ENCODE peak calls at places on chromosome 14, in eight cellular contexts. F is right lobe of liver; J is AG08396; P is psoas muscle; H is activated CD8-positive, alpha-beta memory T cell treated with anti-CD3 and anti-CD28 coated beads, Interleukin-2, amount 50 U/mL, for 48 hours; S is tibial artery; T is cardiac septum; A is HEK293T. M is an unnamed sample.
A peak's percentile ranks its signal among the peaks of the same experiment; 100 is the strongest.

GRCh38 chr14:67806228-67806627 is 10.2 kb downstream of the ZFYVE26 start:
- DNase-seq in A (no peak), P (no peak), T (no peak), S (no peak), J (no peak), F (no peak), H (no peak), M (no peak)

GRCh38 chr14:77026166-77026929 is 2.2 kb downstream of the IRF2BPL start:
- DNase-seq in T (no peak), S (peak; percentile 79), J (peak; percentile 48), F (no peak), P (peak; percentile 50), H (no peak), A (no peak), M (no peak)

GRCh38 chr14:105473033-105473676 is 1.5 kb upstream of the CRIP2 start:
- DNase-seq in S (peak; percentile 93), A (no peak), H (no peak), F (no peak), T (no peak), P (no peak), J (peak; percentile 60), M (no peak)

GRCh38 chr14:39395555-39396254 is 36.5 kb downstream of the FBXO33 start:
- DNase-seq in J (no peak), T (no peak), P (no peak), H (no peak), S (no peak), F (no peak), A (no peak), M (no peak)

GRCh38 chr14:104770851-104771272 is 17.9 kb downstream of the SIVA1 start:
- DNase-seq in H (no peak), F (no peak), P (no peak), S (no peak), J (no peak), T (no peak), A (no peak), M (no peak)

GRCh38 chr14:93137864-93138263 is 22.1 kb upstream of the ITPK1 start:
- DNase-seq in F (peak; percentile 85), T (no peak), A (peak; percentile 41), S (no peak), P (peak; percentile 28), J (peak; percentile 22), H (no peak), M (no peak)

GRCh38 chr14:60859525-60859924 is 121.4 kb downstream of the TRMT5 start:
- DNase-seq in F (no peak), S (no peak), J (no peak), H (no peak), A (no peak), P (no peak), T (no peak), M (no peak)

GRCh38 chr14:89502966-89503365 is 85.9 kb upstream of the FOXN3 start:
- DNase-seq in A (no peak), S (no peak), H (no peak), T (no peak), J (no peak), P (no peak), F (no peak), M (peak; percentile 31)

GRCh38 chr14:92323031-92323915 is at the start of gene SLC24A4:
- DNase-seq in A (peak; percentile 65), H (no peak), J (peak; percentile 51), S (no peak), T (no peak), F (no peak), P (peak; percentile 18), M (no peak)

GRCh38 chr14:32006267-32007110 is 70.6 kb upstream of the ARHGAP5 start:
- DNase-seq in A (no peak), P (no peak), H (no peak), F (no peak), T (no peak), S (no peak), J (no peak), M (no peak)

GRCh38 chr14:48575772-48576171 is 900.4 kb upstream of the MDGA2 start:
- DNase-seq in A (no peak), P (no peak), S (no peak), T (no peak), H (no peak), J (no peak), F (no peak), M (no peak)

GRCh38 chr14:68630081-68630571 is 162.7 kb downstream of the ZFP36L1 start:
- DNase-seq in P (no peak), S (peak; percentile 57), J (no peak), H (no peak), T (no peak), F (no peak), A (no peak), M (no peak)

GRCh38 chr14:31968107-31968810 is 108.8 kb upstream of the ARHGAP5 start:
- DNase-seq in P (no peak), S (no peak), F (no peak), J (no peak), H (no peak), T (no peak), A (no peak), M (no peak)

GRCh38 chr14:105067140-105067968 is 2.1 kb upstream of the GPR132 start:
- DNase-seq in P (no peak), H (peak; percentile 82), T (no peak), A (no peak), F (peak; percentile 45), J (peak; percentile 63), S (peak; percentile 62), M (no peak)

GRCh38 chr14:74582910-74583581 is 29.0 kb downstream of the LTBP2 start:
- DNase-seq in P (peak; percentile 60), T (peak; percentile 74), A (no peak), H (no peak), S (peak; percentile 85), F (no peak), J (no peak), M (no peak)

GRCh38 chr14:67683821-67684220 is 9.4 kb upstream of the VTI1B start:
- DNase-seq in T (no peak), A (no peak), H (no peak), P (no peak), S (no peak), F (no peak), J (no peak), M (no peak)

GRCh38 chr14:101150010-101150409 is 246.5 kb upstream of the RTL1 start:
- DNase-seq in H (no peak), P (no peak), S (no peak), F (no peak), T (no peak), J (no peak), A (no peak), M (no peak)

GRCh38 chr14:26765768-26766550 is 168.1 kb upstream of the NOVA1 start:
- DNase-seq in J (peak; percentile 22), T (no peak), A (no peak), F (peak; percentile 46), P (peak; percentile 58), S (no peak), H (no peak), M (no peak)

GRCh38 chr14:104873380-104874055 is 8.4 kb downstream of the CEP170B start:
- DNase-seq in T (no peak), A (no peak), S (no peak), H (no peak), P (no peak), J (no peak), F (no peak), M (no peak)

GRCh38 chr14:43480961-43481360 is 1026.1 kb downstream of the FSCB start:
- DNase-seq in H (no peak), P (no peak), A (no peak), T (no peak), F (no peak), S (no peak), J (no peak), M (no peak)

GRCh38 chr14:56185991-56186390 is 67.8 kb downstream of the PELI2 start:
- DNase-seq in T (no peak), F (no peak), H (no peak), P (no peak), J (no peak), A (no peak), S (no peak), M (no peak)

GRCh38 chr14:64682173-64682710 is 22.0 kb upstream of the PLEKHG3 start:
- DNase-seq in H (no peak), A (no peak), S (peak; percentile 96), J (no peak), F (no peak), P (peak; percentile 56), T (peak; percentile 80), M (no peak)

GRCh38 chr14:51302319-51303030 is 62.4 kb downstream of the TMX1 start:
- DNase-seq in F (no peak), T (no peak), P (no peak), H (no peak), A (no peak), J (peak; percentile 21), S (no peak), M (no peak)

GRCh38 chr14:71289536-71289935 is 382.3 kb downstream of the PCNX1 start:
- DNase-seq in S (no peak), J (no peak), P (no peak), F (no peak), H (no peak), T (no peak), A (no peak), M (no peak)

GRCh38 chr14:68408680-68409079 is 384.2 kb downstream of the ZFP36L1 start:
- DNase-seq in P (no peak), S (no peak), T (no peak), H (no peak), A (no peak), J (no peak), F (no peak), M (no peak)

GRCh38 chr14:106605548-106606448 is 1079.4 kb downstream of the TMEM121 start:
- DNase-seq in S (no peak), A (peak; percentile 38), P (no peak), J (no peak), H (peak; percentile 93), T (peak; percentile 82), F (no peak), M (no peak)

GRCh38 chr14:69346710-69347109 is 51.4 kb downstream of the ERH start:
- DNase-seq in P (peak; percentile 34), S (no peak), F (peak; percentile 56), A (peak; percentile 78), T (no peak), J (peak; percentile 49), H (no peak), M (no peak)

GRCh38 chr14:31950760-31951637 is 126.1 kb upstream of the ARHGAP5 start:
- DNase-seq in S (no peak), P (peak; percentile 54), A (peak; percentile 56), T (no peak), F (no peak), J (peak; percentile 71), H (no peak), M (no peak)

GRCh38 chr14:34742509-34743115 is 28.2 kb upstream of the CFL2 start:
- DNase-seq in T (no peak), A (no peak), J (no peak), P (no peak), S (no peak), H (no peak), F (no peak), M (no peak)

GRCh38 chr14:89303452-89304435 is 113.3 kb downstream of the FOXN3 start:
- DNase-seq in P (peak; percentile 29), T (peak; percentile 85), H (no peak), J (peak; percentile 72), F (no peak), S (peak; percentile 87), A (peak; percentile 32), M (no peak)

GRCh38 chr14:64930085-64930843 is 12.3 kb downstream of the GPX2 start:
- DNase-seq in J (no peak), H (no peak), T (no peak), F (no peak), P (no peak), A (no peak), S (no peak), M (no peak)

GRCh38 chr14:57725399-57726077 is 140.4 kb downstream of the SLC35F4 start:
- DNase-seq in J (no peak), A (no peak), H (no peak), T (no peak), F (no peak), S (no peak), P (no peak), M (no peak)

GRCh38 chr14:26402126-26402525 is 195.7 kb downstream of the NOVA1 start:
- DNase-seq in H (no peak), S (no peak), A (no peak), T (no peak), P (no peak), F (no peak), J (no peak), M (no peak)

GRCh38 chr14:99946652-99947489 is 118.4 kb upstream of the EVL start:
- DNase-seq in S (no peak), J (peak; percentile 76), P (no peak), A (peak; percentile 79), H (peak; percentile 86), T (no peak), F (peak; percentile 61), M (no peak)